ENCODE peak calls at places on chromosomes 5 and 9, in seven cellular contexts. T, A, K, J, M, V and L are unnamed samples.

GRCh38 chr9:8627944-8628679 is 828.5 kb upstream of the DMAC1 start:
- DNase-seq in T (no peak), J (no peak), A (no peak), M (no peak), V (peak; percentile 46), K (no peak), L (no peak)

GRCh38 chr5:108788142-108788541 is 40.4 kb downstream of the FER start:
- DNase-seq in T (peak; percentile 37), A (peak; percentile 90), J (no peak), M (no peak), V (no peak), K (no peak), L (no peak)

GRCh38 chr5:59099270-59099994 is 516.6 kb downstream of the RAB3C start:
- DNase-seq in A (no peak), K (peak; percentile 77), M (no peak), T (peak; percentile 61), V (peak; percentile 95), J (peak; percentile 96), L (no peak)

GRCh38 chr9:126149661-126150060 is 177.0 kb upstream of the MVB12B start:
- DNase-seq in K (no peak), V (no peak), A (no peak), T (no peak), J (no peak), M (no peak), L (no peak)

GRCh38 chr5:125870271-125870670 is 552.9 kb upstream of the GRAMD2B start:
- DNase-seq in J (peak; percentile 1), K (no peak), V (peak; percentile 89), A (no peak), M (peak; percentile 13), T (peak; percentile 25), L (no peak)

GRCh38 chr5:139668064-139668880 is 20.1 kb downstream of the CXXC5 start:
- DNase-seq in M (no peak), J (no peak), V (peak; percentile 39), K (no peak), T (peak; percentile 54), A (no peak), L (no peak)

GRCh38 chr5:1538276-1538675 is 14.5 kb upstream of the LPCAT1 start:
- DNase-seq in M (no peak), K (no peak), A (peak; percentile 58), V (no peak), J (no peak), T (no peak), L (no peak)

GRCh38 chr9:125913551-125913950 is 166.4 kb downstream of the PBX3 start:
- DNase-seq in J (no peak), M (no peak), A (no peak), K (no peak), T (no peak), V (no peak), L (no peak)

GRCh38 chr5:143182106-143182505 is 221.4 kb downstream of the NR3C1 start:
- DNase-seq in V (no peak), K (peak; percentile 49), M (no peak), A (no peak), T (no peak), J (no peak), L (no peak)

GRCh38 chr5:127856310-127856709 is 153.1 kb downstream of the CCDC192 start:
- DNase-seq in M (no peak), T (no peak), J (no peak), K (peak; percentile 82), V (no peak), A (no peak), L (no peak)

GRCh38 chr5:16921246-16921645 is 14.8 kb downstream of the MYO10 start:
- DNase-seq in T (no peak), A (no peak), M (no peak), J (no peak), K (no peak), V (no peak), L (no peak)

GRCh38 chr9:69122391-69123141 is 51.5 kb upstream of the TJP2 start:
- DNase-seq in T (peak; percentile 80), K (peak; percentile 88), A (no peak), M (no peak), V (peak; percentile 55), J (peak; percentile 84), L (no peak)

GRCh38 chr9:86487222-86487841 is 133.1 kb upstream of the TUT7 start:
- DNase-seq in K (peak; percentile 84), T (peak; percentile 85), J (peak; percentile 76), A (no peak), V (peak; percentile 80), M (no peak), L (peak; percentile 1)

GRCh38 chr5:9546973-9547947 is 1.4 kb upstream of the SEMA5A start:
- DNase-seq in M (no peak), K (peak; percentile 71), J (peak; percentile 62), A (no peak), T (peak; percentile 91), V (peak; percentile 59), L (no peak)

GRCh38 chr5:116479776-116480675 is 94.6 kb downstream of the SEMA6A start:
- DNase-seq in M (no peak), T (peak; percentile 7), A (no peak), V (no peak), K (peak; percentile 39), J (no peak), L (no peak)

GRCh38 chr5:6805835-6806234 is 92.6 kb downstream of the TENT4A start:
- DNase-seq in V (no peak), M (no peak), T (no peak), A (no peak), J (no peak), K (no peak), L (no peak)

GRCh38 chr5:7970816-7971215 is 101.9 kb downstream of the MTRR start:
- DNase-seq in J (no peak), V (no peak), K (no peak), T (no peak), M (no peak), A (no peak), L (no peak)

GRCh38 chr9:13388157-13388556 is 108.7 kb upstream of the MPDZ start:
- DNase-seq in J (no peak), K (peak; percentile 74), M (no peak), A (peak; percentile 64), V (peak; percentile 95), T (peak; percentile 88), L (no peak)

GRCh38 chr5:31824886-31825774 is 186.2 kb downstream of the PDZD2 start:
- DNase-seq in K (peak; percentile 76), T (peak; percentile 60), V (peak; percentile 71), M (peak; percentile 8), A (peak; percentile 68), J (peak; percentile 59), L (no peak)

GRCh38 chr9:134602547-134603362 is 38.8 kb upstream of the COL5A1 start:
- DNase-seq in J (peak; percentile 99), K (peak; percentile 99), A (peak; percentile 64), T (peak; percentile 98), M (peak; percentile 99), V (peak; percentile 94), L (no peak)

GRCh38 chr5:52517667-52518066 is 270.0 kb upstream of the ITGA1 start:
- DNase-seq in K (no peak), A (no peak), J (no peak), M (no peak), T (no peak), V (no peak), L (no peak)

GRCh38 chr5:157324237-157324636 is 58.3 kb downstream of the CYFIP2 start:
- DNase-seq in K (no peak), A (no peak), V (no peak), T (no peak), J (no peak), M (no peak), L (no peak)
- TF ChIP-seq CTCF in K (peak; percentile 34), A (no peak), V (peak; percentile 38), T (peak; percentile 40), J (peak; percentile 40), M (peak; percentile 48), L (peak; percentile 59)

DNA sequence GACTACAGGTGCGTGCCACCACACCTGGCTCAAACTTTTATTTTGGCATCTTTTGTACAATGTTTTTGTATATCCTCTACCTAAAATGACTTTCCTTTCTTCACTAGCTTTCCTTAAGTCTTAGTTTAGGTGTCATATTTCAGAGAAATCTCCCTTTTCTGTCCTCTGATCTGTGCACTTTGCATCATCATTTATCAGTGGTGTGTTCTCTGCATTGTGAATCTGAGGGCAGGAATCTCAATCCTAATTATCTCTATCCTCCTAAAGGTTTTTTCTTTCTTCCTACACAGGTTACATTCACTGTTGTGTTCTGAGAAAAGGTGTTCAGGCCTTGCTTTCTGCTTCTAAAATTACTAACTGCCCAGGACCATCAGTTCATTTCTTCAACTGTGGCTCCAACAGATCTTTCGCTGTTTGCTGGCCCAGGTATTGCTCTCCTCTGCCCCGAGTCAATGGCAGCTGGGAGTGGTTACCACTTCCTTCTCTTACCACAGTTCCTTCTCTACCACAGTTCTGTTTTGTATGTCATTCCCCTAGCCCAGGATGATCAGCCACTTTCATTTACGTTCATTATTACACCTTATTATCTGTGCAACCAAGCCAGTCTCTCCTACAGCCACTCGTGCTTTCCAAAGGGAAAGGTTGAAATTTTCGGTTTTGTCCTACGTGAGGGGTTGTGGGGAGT is 14.0 kb downstream of the TGFBR1 start:
- DNase-seq in T (no peak), V (no peak), J (no peak), K (no peak), M (no peak), A (no peak), L (no peak)
- H3K4me3 ChIP-seq in T (no peak overlapping the region), V (no peak overlapping the region), J (no peak overlapping the region), K (no peak overlapping the region), M (no peak overlapping the region), A (no peak overlapping the region), L (no peak overlapping the region)

DNA sequence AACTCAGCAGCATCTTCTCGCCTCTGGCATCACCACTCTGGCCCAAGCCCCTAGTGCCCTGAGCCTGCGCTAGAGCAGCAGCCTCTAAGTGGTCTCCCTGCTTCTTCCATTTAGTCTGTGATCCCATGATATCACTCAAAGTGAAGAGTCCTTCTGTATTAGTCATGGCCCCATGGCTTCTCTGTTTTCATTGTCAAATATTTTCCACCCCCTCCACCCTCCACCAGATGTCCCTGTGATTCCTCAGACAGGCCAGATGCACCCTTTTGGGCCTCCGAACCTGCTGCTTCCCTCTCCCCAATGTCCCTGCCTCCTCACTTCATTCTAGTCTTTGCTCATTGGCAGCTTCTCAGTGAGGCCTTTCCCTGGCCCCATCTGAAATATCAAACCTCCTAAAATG is 299.2 kb downstream of the SPOCK1 start:
- DNase-seq in M (peak; percentile 48), J (peak; percentile 60), T (peak; percentile 78), A (no peak), V (peak; percentile 81), K (peak; percentile 45), L (no peak)
- TF ChIP-seq CTCF in M (peak; percentile 35), J (peak; percentile 36), T (peak; percentile 40), A (no peak), V (peak; percentile 33), K (no peak), L (no peak)

GRCh38 chr5:14036947-14037346 is 92.5 kb upstream of the DNAH5 start:
- DNase-seq in J (peak; percentile 52), A (no peak), V (peak; percentile 36), K (peak; percentile 15), M (no peak), T (no peak), L (no peak)

GRCh38 chr5:14035859-14036440 is 91.5 kb upstream of the DNAH5 start:
- DNase-seq in K (peak; percentile 97), J (peak; percentile 100), V (peak; percentile 98), A (no peak), T (peak; percentile 94), M (peak; percentile 99), L (no peak)

GRCh38 chr5:14034991-14035390 is 90.5 kb upstream of the DNAH5 start:
- DNase-seq in J (peak; percentile 42), K (peak; percentile 23), A (no peak), V (no peak), T (no peak), M (no peak), L (no peak)

GRCh38 chr5:14038341-14038959 is 94.0 kb upstream of the DNAH5 start:
- DNase-seq in M (peak; percentile 87), J (peak; percentile 97), A (no peak), T (peak; percentile 85), K (peak; percentile 66), V (peak; percentile 98), L (no peak)

GRCh38 chr5:14036514-14036913 is 92.0 kb upstream of the DNAH5 start:
- DNase-seq in K (peak; percentile 29), V (peak; percentile 65), T (peak; percentile 47), A (no peak), J (peak; percentile 69), M (no peak), L (no peak)
- H3K4me3 ChIP-seq in K (peak overlapping the region; percentile 10), V (no peak overlapping the region), T (peak overlapping the region; percentile 40), A (no peak overlapping the region), J (no peak overlapping the region), M (no peak overlapping the region), L (no peak overlapping the region)